ENCODE peak calls at places on chromosomes 1 and 21, in five cellular contexts. C is small intestine, H is SHP77, J is left cardiac atrium, T is MCF 10A. D is an unnamed sample.

GRCh38 chr1:37721565-37721964 is 29.2 kb downstream of the CDCA8 start:
- DNase-seq in C (no peak), H (no peak), J (no peak), T (no peak), D (no peak)

GRCh38 chr1:87941292-87941946 is 612.7 kb downstream of the LMO4 start:
- DNase-seq in C (no peak), H (no peak), J (no peak), T (no peak), D (no peak)

GRCh38 chr1:212218911-212219310 is 66.3 kb upstream of the PPP2R5A start:
- DNase-seq in C (no peak), H (no peak), J (no peak), T (no peak), D (no peak)

GRCh38 chr1:119160851-119161250 is 20.4 kb upstream of the WARS2 start:
- DNase-seq in C (no peak), H (no peak), J (no peak), T (no peak), D (no peak)

GRCh38 chr1:241423541-241424479 is 66.8 kb upstream of the RGS7 start:
- DNase-seq in C (peak; percentile 8), H (peak; percentile 79), J (peak; percentile 21), T (no peak), D (peak; percentile 72)

GRCh38 chr1:205576805-205577761 is 54.7 kb downstream of the ELK4 start:
- DNase-seq in C (no peak), H (no peak), J (no peak), T (no peak), D (no peak)

GRCh38 chr1:214500349-214501055 is 50.9 kb downstream of the PTPN14 start:
- DNase-seq in C (no peak), H (no peak), J (no peak), T (no peak), D (no peak)

GRCh38 chr1:115712911-115713609 is 55.5 kb downstream of the CASQ2 start:
- DNase-seq in C (no peak), H (no peak), J (no peak), T (no peak), D (no peak)

GRCh38 chr1:45960930-45961715 is 157.7 kb downstream of the MAST2 start:
- DNase-seq in C (no peak), H (no peak), J (no peak), T (no peak), D (no peak)

GRCh38 chr21:41504030-41504429 is 3.9 kb downstream of the TMPRSS2 start:
- DNase-seq in C (peak; percentile 64), H (no peak), J (no peak), T (no peak), D (no peak)

GRCh38 chr21:38388219-38388618 is 110.1 kb downstream of the ERG start:
- DNase-seq in C (no peak), H (no peak), J (no peak), T (no peak), D (no peak)

GRCh38 chr21:32329331-32329730 is 30.7 kb downstream of the MRAP start:
- DNase-seq in C (no peak), H (no peak), J (no peak), T (no peak), D (no peak)

GRCh38 chr1:205976708-205977107 is 26.5 kb downstream of the RAB7B start:
- DNase-seq in C (no peak), H (no peak), J (peak; percentile 66), T (peak; percentile 71), D (peak; percentile 24)

GRCh38 chr1:8643542-8644536 is 173.6 kb downstream of the RERE start:
- DNase-seq in C (no peak), H (no peak), J (no peak), T (no peak), D (peak; percentile 35)

GRCh38 chr1:42214447-42214871 is 49.9 kb upstream of the GUCA2A start:
- DNase-seq in C (peak; percentile 27), H (peak; percentile 2), J (peak; percentile 32), T (peak; percentile 90), D (peak; percentile 59)

GRCh38 chr21:30552782-30553181 is 8.3 kb downstream of the KRTAP19-7 start:
- DNase-seq in C (no peak), H (no peak), J (no peak), T (no peak), D (no peak)

GRCh38 chr1:159854101-159854692 is 8.3 kb downstream of the VSIG8 start:
- DNase-seq in C (peak; percentile 86), H (peak; percentile 57), J (peak; percentile 88), T (peak; percentile 65), D (peak; percentile 10)

GRCh38 chr1:31414692-31415370 is 1.8 kb downstream of the SERINC2 start:
- DNase-seq in C (peak; percentile 34), H (no peak), J (no peak), T (peak; percentile 53), D (no peak)

GRCh38 chr21:42535602-42536171 is 22.0 kb downstream of the SLC37A1 start:
- DNase-seq in C (peak; percentile 63), H (no peak), J (peak; percentile 5), T (peak; percentile 5), D (no peak)

GRCh38 chr1:2099871-2100774 is 49.9 kb downstream of the PRKCZ start:
- DNase-seq in C (no peak), H (no peak), J (peak; percentile 11), T (no peak), D (no peak)

GRCh38 chr1:77282866-77283539 is 1.2 kb downstream of the AK5 start:
- DNase-seq in C (no peak), H (no peak), J (peak; percentile 18), T (no peak), D (peak; percentile 20)

D was measured in NCI-H2081.